ENCODE peak calls at places on chromosome 3, in four cellular contexts. M, A, D and J are unnamed samples.

GRCh38 chr3:195810455-195810845 is 1.3 kb downstream of the MUC4 start:
- DNase-seq in M (no peak), A (no peak), D (peak), J (no peak)

GRCh38 chr3:45210308-45211038 is 15.6 kb downstream of the TMEM158 start:
- DNase-seq in M (peak), A (no peak), D (peak), J (peak)

GRCh38 chr3:47266709-47267489 is 15.7 kb downstream of the KIF9 start:
- DNase-seq in M (peak), A (no peak), D (peak), J (no peak)

GRCh38 chr3:86865506-86865905 is 125.4 kb downstream of the VGLL3 start:
- DNase-seq in M (no peak), A (no peak), D (no peak), J (no peak)

GRCh38 chr3:142963266-142964149 is at the start of gene PAQR9:
- DNase-seq in M (no peak), A (no peak), D (peak), J (no peak)

GRCh38 chr3:64612916-64613526 is 74.8 kb downstream of the ADAMTS9 start:
- DNase-seq in M (no peak), A (no peak), D (no peak), J (no peak)

GRCh38 chr3:46955801-46956259 is 20.7 kb downstream of the CCDC12 start:
- DNase-seq in M (peak), A (no peak), D (no peak), J (no peak)

GRCh38 chr3:10557783-10558373 is 52.5 kb upstream of the ATP2B2 start:
- DNase-seq in M (no peak), A (no peak), D (no peak), J (no peak)

GRCh38 chr3:186609247-186609868 is 3.5 kb upstream of the AHSG start:
- DNase-seq in M (no peak), A (peak), D (no peak), J (no peak)

GRCh38 chr3:167100200-167100599 is 279.9 kb downstream of the ZBBX start:
- DNase-seq in M (no peak), A (no peak), D (no peak), J (no peak)

GRCh38 chr3:119969759-119970158 is 124.5 kb downstream of the GSK3B start:
- DNase-seq in M (no peak), A (peak), D (no peak), J (no peak)

GRCh38 chr3:99482191-99482590 is 156.2 kb upstream of the COL8A1 start:
- DNase-seq in M (no peak), A (no peak), D (no peak), J (no peak)

GRCh38 chr3:31622636-31623288 is 90.0 kb downstream of the STT3B start:
- DNase-seq in M (no peak), A (no peak), D (no peak), J (no peak)

GRCh38 chr3:69178100-69178499 is 55.7 kb upstream of the LMOD3 start:
- DNase-seq in M (no peak), A (no peak), D (no peak), J (no peak)

GRCh38 chr3:122646146-122646988 is 34.3 kb upstream of the PARP14 start:
- DNase-seq in M (no peak), A (no peak), D (no peak), J (no peak)

GRCh38 chr3:45435961-45436360 is 47.6 kb downstream of the LARS2 start:
- DNase-seq in M (no peak), A (no peak), D (no peak), J (no peak)

GRCh38 chr3:130345487-130346079 is at the start of gene COL6A5:
- DNase-seq in M (no peak), A (no peak), D (peak), J (no peak)

GRCh38 chr3:185330238-185330637 is 32.7 kb upstream of the MAP3K13 start:
- DNase-seq in M (no peak), A (no peak), D (no peak), J (no peak)

GRCh38 chr3:101117981-101118380 is 124.8 kb upstream of the ABI3BP start:
- DNase-seq in M (peak), A (no peak), D (no peak), J (no peak)

GRCh38 chr3:126347543-126348161 is 9.6 kb downstream of the KLF15 start:
- DNase-seq in M (no peak), A (no peak), D (no peak), J (peak)

GRCh38 chr3:112499328-112499727 is at the start of gene BTLA:
- DNase-seq in M (no peak), A (no peak), D (no peak), J (no peak)

GRCh38 chr3:159828542-159828943 is 160.1 kb upstream of the IL12A start:
- DNase-seq in M (peak), A (peak), D (no peak), J (no peak)

GRCh38 chr3:138259126-138259525 is 70.5 kb downstream of the NME9 start:
- DNase-seq in M (no peak), A (no peak), D (no peak), J (no peak)

GRCh38 chr3:40128169-40128568 is 181.3 kb upstream of the EIF1B start:
- DNase-seq in M (no peak), A (no peak), D (no peak), J (no peak)

GRCh38 chr3:149618151-149619123 is 39.4 kb downstream of the WWTR1 start:
- DNase-seq in M (no peak), A (no peak), D (peak), J (no peak)

GRCh38 chr3:150374975-150375374 is 33.1 kb upstream of the TSC22D2 start:
- DNase-seq in M (no peak), A (no peak), D (no peak), J (no peak)

GRCh38 chr3:68631810-68632545 is 300.4 kb downstream of the TAFA4 start:
- DNase-seq in M (no peak), A (no peak), D (no peak), J (no peak)

GRCh38 chr3:185729335-185729715 is 95.5 kb downstream of the IGF2BP2 start:
- DNase-seq in M (peak), A (no peak), D (no peak), J (no peak)

GRCh38 chr3:52090131-52090548 is 33.8 kb upstream of the DUSP7 start:
- DNase-seq in M (peak), A (no peak), D (peak), J (no peak)

GRCh38 chr3:150385296-150386242 is 22.5 kb upstream of the TSC22D2 start:
- DNase-seq in M (no peak), A (no peak), D (no peak), J (no peak)

GRCh38 chr3:54882114-54882833 is 45.6 kb downstream of the LRTM1 start:
- DNase-seq in M (peak), A (no peak), D (no peak), J (no peak)

GRCh38 chr3:62371735-62372591 is 1.4 kb downstream of the FEZF2 start:
- DNase-seq in M (no peak), A (no peak), D (no peak), J (no peak)

GRCh38 chr3:11718582-11719405 is 75.1 kb upstream of the VGLL4 start:
- DNase-seq in M (peak), A (no peak), D (peak), J (peak)

GRCh38 chr3:193768069-193768391 is 175.0 kb downstream of the OPA1 start:
- DNase-seq in M (peak), A (no peak), D (no peak), J (peak)

GRCh38 chr3:50623840-50624474 is 7.0 kb downstream of the MAPKAPK3 start:
- DNase-seq in M (no peak), A (no peak), D (no peak), J (no peak)

GRCh38 chr3:188941103-188941502 is 230.7 kb upstream of the TPRG1 start:
- DNase-seq in M (no peak), A (no peak), D (no peak), J (no peak)

GRCh38 chr3:71260782-71261181 is 322.7 kb downstream of the FOXP1 start:
- DNase-seq in M (no peak), A (no peak), D (no peak), J (no peak)